ENCODE peak calls at places on chromosomes 7 and 10, in eight cellular contexts. L, H, S, M, D, F, R and G are unnamed samples.

GRCh38 chr7:23396222-23396621 is 74.1 kb downstream of the IGF2BP3 start:
- DNase-seq in L (no peak), H (no peak), S (no peak), M (no peak), D (no peak), F (no peak), R (no peak), G (no peak)

GRCh38 chr10:114458955-114459354 is 54.7 kb upstream of the AFAP1L2 start:
- DNase-seq in L (peak), H (peak), S (no peak), M (peak), D (peak), F (no peak), R (peak), G (peak)

GRCh38 chr10:21496285-21497176 is 29.0 kb downstream of the SKIDA1 start:
- DNase-seq in L (no peak), H (peak), S (no peak), M (peak), D (peak), F (no peak), R (no peak), G (peak)

GRCh38 chr7:20083781-20084180 is 133.4 kb downstream of the MACC1 start:
- DNase-seq in L (no peak), H (no peak), S (no peak), M (peak), D (no peak), F (no peak), R (no peak), G (no peak)

GRCh38 chr7:111025013-111025412 is 65.9 kb upstream of the LRRN3 start:
- DNase-seq in L (no peak), H (no peak), S (no peak), M (no peak), D (no peak), F (no peak), R (no peak), G (no peak)

GRCh38 chr10:92756233-92757065 is 66.7 kb downstream of the HHEX start:
- DNase-seq in L (no peak), H (no peak), S (no peak), M (no peak), D (peak), F (peak), R (no peak), G (no peak)

GRCh38 chr7:113774182-113774807 is 144.5 kb downstream of the PPP1R3A start:
- DNase-seq in L (no peak), H (no peak), S (no peak), M (no peak), D (no peak), F (no peak), R (no peak), G (no peak)

GRCh38 chr10:104630731-104631130 is 10.4 kb upstream of the SORCS3 start:
- DNase-seq in L (no peak), H (peak), S (no peak), M (no peak), D (no peak), F (no peak), R (peak), G (no peak)

GRCh38 chr10:115092555-115093285 is 445 bp upstream of the ATRNL1 start:
- DNase-seq in L (no peak), H (peak), S (no peak), M (no peak), D (peak), F (no peak), R (no peak), G (no peak)

GRCh38 chr7:155410436-155410835 is 47.5 kb upstream of the EN2 start:
- DNase-seq in L (no peak), H (peak), S (no peak), M (no peak), D (no peak), F (no peak), R (no peak), G (no peak)

GRCh38 chr7:99562832-99563231 is 4.4 kb downstream of the ZNF655 start:
- DNase-seq in L (no peak), H (no peak), S (no peak), M (no peak), D (peak), F (no peak), R (no peak), G (no peak)

DNA sequence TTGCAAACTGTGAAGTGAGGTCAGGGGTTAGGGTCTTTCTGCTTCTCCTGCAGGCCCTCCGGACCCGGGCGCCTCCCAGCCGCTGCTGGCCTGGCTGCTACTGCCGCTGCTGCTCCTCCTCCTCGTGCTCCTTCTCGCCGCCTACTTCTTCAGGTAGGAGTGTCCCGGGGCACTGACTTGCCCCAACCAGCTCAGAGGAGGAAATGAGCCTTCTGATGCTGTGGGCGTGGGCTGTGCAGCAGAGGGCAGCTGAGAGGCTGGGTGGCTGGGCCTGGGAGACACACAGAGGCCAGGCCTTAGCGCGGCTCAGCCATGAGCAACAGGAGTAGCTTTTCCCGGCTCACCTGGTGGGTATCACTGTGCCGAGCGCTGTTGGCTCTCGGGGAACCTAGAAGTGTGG is 78.9 kb downstream of the MKI67 start:
- DNase-seq in L (peak), H (peak), S (peak), M (peak), D (peak), F (peak), R (no peak), G (peak)
- TF ChIP-seq POLR2A in L (peak), H (peak), S (peak), M (no peak), D (peak), F (peak), R (peak), G (no peak)

GRCh38 chr7:30708412-30708811 is 26.2 kb upstream of the CRHR2 start:
- DNase-seq in L (no peak), H (peak), S (no peak), M (no peak), D (no peak), F (no peak), R (no peak), G (no peak)

GRCh38 chr7:30708983-30709382 is 26.7 kb upstream of the CRHR2 start:
- DNase-seq in L (no peak), H (peak), S (no peak), M (peak), D (no peak), F (no peak), R (no peak), G (no peak)

GRCh38 chr7:30706865-30707264 is 24.6 kb upstream of the CRHR2 start:
- DNase-seq in L (no peak), H (peak), S (no peak), M (no peak), D (no peak), F (no peak), R (no peak), G (no peak)

GRCh38 chr7:30706316-30706715 is 24.1 kb upstream of the CRHR2 start:
- DNase-seq in L (no peak), H (peak), S (no peak), M (no peak), D (no peak), F (no peak), R (no peak), G (no peak)

DNA sequence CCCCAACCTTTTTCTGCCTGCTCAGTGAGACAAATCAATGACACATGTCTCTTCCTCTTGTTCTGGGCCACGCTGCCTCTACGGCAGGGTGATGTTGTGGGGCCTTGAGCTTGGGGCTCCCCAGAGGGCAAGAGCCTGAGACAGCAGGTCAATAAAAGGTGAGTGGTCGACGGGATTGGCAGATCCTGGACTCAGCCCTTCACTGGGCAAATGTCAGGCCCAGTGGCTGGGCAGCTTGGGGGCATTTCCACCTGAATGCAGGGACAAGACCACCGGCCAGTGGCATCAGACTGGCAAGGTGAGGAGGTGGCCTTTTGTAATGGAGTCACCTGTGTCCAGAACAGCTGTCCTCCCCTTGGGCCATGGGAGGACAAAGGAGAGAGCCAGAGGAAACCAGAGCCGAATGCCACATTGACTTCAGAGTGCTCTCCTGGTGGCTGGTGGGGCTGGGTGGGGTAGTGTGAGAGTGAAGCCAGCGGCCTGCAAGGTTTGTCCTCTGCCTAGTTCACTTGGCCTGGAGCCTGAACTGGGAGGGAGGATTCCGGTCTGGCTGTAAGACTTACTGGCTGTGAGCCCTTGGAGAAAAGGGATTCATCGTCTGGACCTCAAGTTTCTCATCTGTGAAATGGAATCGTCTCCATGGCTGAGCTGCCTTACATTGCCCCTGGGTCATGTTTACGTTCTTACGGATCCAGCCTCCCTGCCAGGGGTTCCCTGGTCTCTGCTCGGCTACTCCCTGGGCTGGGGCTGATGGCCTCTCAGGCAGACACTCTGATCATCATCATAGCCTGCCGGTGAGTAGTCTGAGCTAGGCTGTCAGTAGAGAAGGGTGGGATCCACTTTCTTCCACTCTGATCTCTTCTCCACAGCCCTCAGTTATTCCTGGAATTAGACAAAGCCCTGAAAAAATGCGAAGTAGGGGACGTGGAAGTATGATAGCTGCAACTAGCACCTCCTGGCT is 25.4 kb upstream of the CRHR2 start:
- DNase-seq in L (no peak), H (peak), S (peak), M (no peak), D (no peak), F (no peak), R (no peak), G (no peak)
- TF ChIP-seq POLR2AphosphoS5 in L (no peak), H (no peak), S (no peak), M (no peak), D (no peak), F (no peak), R (no peak), G (no peak)

GRCh38 chr10:74869635-74870034 is 43.2 kb downstream of the KAT6B start:
- DNase-seq in L (no peak), H (no peak), S (no peak), M (no peak), D (no peak), F (no peak), R (no peak), G (no peak)

GRCh38 chr10:74870191-74870590 is 43.8 kb downstream of the KAT6B start:
- DNase-seq in L (no peak), H (no peak), S (no peak), M (no peak), D (no peak), F (no peak), R (no peak), G (no peak)

GRCh38 chr10:74873803-74874452 is 47.5 kb downstream of the KAT6B start:
- DNase-seq in L (no peak), H (no peak), S (no peak), M (no peak), D (no peak), F (no peak), R (no peak), G (no peak)

GRCh38 chr10:74874649-74875048 is 48.2 kb downstream of the KAT6B start:
- DNase-seq in L (no peak), H (no peak), S (no peak), M (no peak), D (no peak), F (no peak), R (no peak), G (no peak)

GRCh38 chr10:74871595-74872382 is 45.4 kb downstream of the KAT6B start:
- DNase-seq in L (no peak), H (no peak), S (no peak), M (no peak), D (peak), F (peak), R (no peak), G (no peak)
- TF ChIP-seq POLR2A in L (no peak), H (no peak), S (no peak), M (no peak), D (no peak), F (no peak), R (no peak), G (no peak)

GRCh38 chr10:61905837-61906236 is 4.3 kb downstream of the ARID5B start:
- DNase-seq in L (no peak), H (no peak), S (no peak), M (no peak), D (no peak), F (no peak), R (no peak), G (no peak)

GRCh38 chr10:61905446-61905725 is 3.9 kb downstream of the ARID5B start:
- DNase-seq in L (no peak), H (no peak), S (no peak), M (no peak), D (no peak), F (no peak), R (no peak), G (no peak)

GRCh38 chr10:61903184-61903990 is 1.9 kb downstream of the ARID5B start:
- DNase-seq in L (no peak), H (peak), S (peak), M (peak), D (peak), F (peak), R (no peak), G (peak)

GRCh38 chr10:61903991-61904350 is 2.5 kb downstream of the ARID5B start:
- DNase-seq in L (no peak), H (no peak), S (no peak), M (no peak), D (no peak), F (no peak), R (no peak), G (no peak)

DNA sequence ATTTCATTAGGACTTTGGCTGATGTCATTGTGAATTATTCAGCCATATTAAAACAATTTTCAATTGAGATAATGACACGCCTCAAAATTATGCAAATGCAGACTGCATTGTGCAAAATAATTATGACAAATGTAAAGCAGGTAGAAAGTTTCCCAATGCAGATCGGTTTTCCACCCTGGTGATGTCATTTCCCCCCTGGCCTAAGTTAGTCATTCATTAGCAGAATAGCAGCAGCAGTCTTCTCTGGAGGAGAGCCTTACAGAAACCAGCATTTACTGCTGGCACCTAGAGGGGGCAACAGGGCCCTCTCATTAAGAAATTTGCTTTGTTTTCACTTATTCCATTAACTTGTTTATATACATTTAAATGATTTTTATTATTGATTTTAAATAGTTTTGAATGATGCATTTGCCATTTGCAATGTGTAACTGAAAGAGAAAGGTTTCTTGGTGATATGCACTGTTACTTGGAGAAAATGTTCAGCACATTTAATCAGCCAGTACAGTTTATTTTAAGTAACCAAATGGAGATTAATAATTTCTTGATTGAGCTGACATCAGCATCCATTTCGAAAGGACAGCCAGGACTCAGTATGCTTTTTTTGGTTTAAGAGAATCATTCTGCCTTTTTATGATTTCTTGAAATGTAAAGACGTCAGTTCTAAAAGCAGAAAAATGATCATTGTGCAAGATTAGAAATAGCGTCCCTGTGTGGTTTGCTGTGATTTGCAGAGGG is 3.4 kb downstream of the ARID5B start:
- DNase-seq in L (no peak), H (no peak), S (no peak), M (no peak), D (peak), F (peak), R (no peak), G (no peak)
- TF ChIP-seq POLR2AphosphoS5 in L (no peak), H (no peak), S (no peak), M (peak), D (no peak), F (no peak), R (peak), G (no peak)

GRCh38 chr10:107492389-107492788 is 327.9 kb upstream of the SORCS1 start:
- DNase-seq in L (no peak), H (no peak), S (no peak), M (no peak), D (no peak), F (no peak), R (no peak), G (no peak)

GRCh38 chr10:107496594-107496993 is 332.1 kb upstream of the SORCS1 start:
- DNase-seq in L (no peak), H (no peak), S (no peak), M (no peak), D (no peak), F (no peak), R (no peak), G (no peak)

GRCh38 chr10:107498983-107499382 is 334.5 kb upstream of the SORCS1 start:
- DNase-seq in L (no peak), H (no peak), S (no peak), M (no peak), D (no peak), F (no peak), R (no peak), G (no peak)

GRCh38 chr10:107502263-107502979 is 337.9 kb upstream of the SORCS1 start:
- DNase-seq in L (no peak), H (no peak), S (no peak), M (no peak), D (no peak), F (no peak), R (no peak), G (no peak)

DNA sequence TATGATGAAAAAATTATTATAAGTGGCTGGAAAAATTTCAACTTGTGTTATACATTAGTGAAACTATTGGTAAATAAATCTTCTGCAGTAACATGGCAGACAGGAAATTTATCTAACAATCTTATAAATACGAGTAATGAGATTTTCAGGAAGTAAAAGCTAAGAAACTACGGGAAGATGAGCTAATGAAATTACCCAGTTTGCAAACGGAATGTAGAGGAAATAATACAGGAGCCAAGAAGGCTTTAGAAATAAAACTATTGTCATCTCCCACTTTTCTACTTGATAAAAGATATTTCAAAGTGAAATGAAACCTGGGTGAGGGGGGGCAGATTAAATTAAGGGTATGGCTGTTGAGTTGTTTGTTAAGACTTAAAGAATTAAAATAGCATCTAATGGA is 332.5 kb upstream of the SORCS1 start:
- DNase-seq in L (no peak), H (no peak), S (no peak), M (no peak), D (no peak), F (no peak), R (no peak), G (no peak)
- TF ChIP-seq POLR2A in L (no peak), H (no peak), S (no peak), M (no peak), D (no peak), F (no peak), R (no peak), G (no peak)

GRCh38 chr10:3122486-3123205 is 49.9 kb downstream of the PITRM1 start:
- DNase-seq in L (no peak), H (no peak), S (no peak), M (no peak), D (no peak), F (no peak), R (no peak), G (no peak)

GRCh38 chr10:3117486-3117885 is 50.1 kb downstream of the PFKP start:
- DNase-seq in L (no peak), H (no peak), S (no peak), M (no peak), D (no peak), F (no peak), R (no peak), G (no peak)

GRCh38 chr10:3118621-3119020 is 51.3 kb downstream of the PFKP start:
- DNase-seq in L (no peak), H (no peak), S (no peak), M (no peak), D (peak), F (no peak), R (no peak), G (no peak)

GRCh38 chr10:3122034-3122433 is 50.5 kb downstream of the PITRM1 start:
- DNase-seq in L (no peak), H (no peak), S (no peak), M (no peak), D (no peak), F (no peak), R (no peak), G (no peak)

GRCh38 chr10:3119796-3120459 is 52.6 kb downstream of the PFKP start:
- DNase-seq in L (no peak), H (no peak), S (no peak), M (no peak), D (no peak), F (no peak), R (no peak), G (no peak)
- TF ChIP-seq POLR2AphosphoS5 in L (no peak), H (no peak), S (no peak), M (no peak), D (no peak), F (no peak), R (no peak), G (no peak)

GRCh38 chr7:127654404-127655392 is 2.7 kb downstream of the SND1 start:
- DNase-seq in L (no peak), H (no peak), S (no peak), M (no peak), D (no peak), F (no peak), R (no peak), G (no peak)
- TF ChIP-seq POLR2A in L (no peak), H (no peak), S (no peak), M (no peak), D (no peak), F (no peak), R (no peak), G (no peak)

DNA sequence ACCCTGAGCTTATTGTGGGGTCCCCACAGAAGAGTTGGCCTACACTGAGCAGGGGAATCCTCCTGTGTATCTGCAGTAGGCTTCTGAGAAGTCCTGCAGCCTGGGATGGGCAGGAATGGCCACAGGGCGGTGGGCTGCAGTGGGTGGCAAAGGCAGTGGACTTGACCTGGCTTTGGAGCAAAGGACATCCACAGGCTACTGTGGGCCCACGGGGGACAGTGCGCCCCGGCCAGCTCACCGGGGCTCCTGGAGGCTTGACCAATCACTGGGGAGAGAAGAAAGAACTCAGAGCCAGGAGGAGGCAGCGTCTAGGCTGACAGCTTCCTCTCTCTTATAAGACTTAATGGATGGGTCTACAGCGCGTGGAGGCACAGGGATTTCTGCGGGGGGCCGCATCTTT is 488.8 kb upstream of the MGMT start:
- DNase-seq in L (no peak), H (peak), S (no peak), M (no peak), D (no peak), F (no peak), R (no peak), G (no peak)
- TF ChIP-seq POLR2AphosphoS5 in L (no peak), H (no peak), S (no peak), M (no peak), D (no peak), F (no peak), R (no peak), G (no peak)